ENCODE peak calls at places on chromosomes 5 and 9, in five cellular contexts. One of them, this sample, is unnamed.

GRCh38 chr9:89021154-89021803 is 30.0 kb downstream of the S1PR3 start:
- DNase-seq in progenitor cell of endocrine pancreas: no peak
- DNase-seq in psoas muscle: peak
- DNase-seq in tibial artery: peak
- DNase-seq in breast epithelium: peak
- DNase-seq in this sample: no peak

GRCh38 chr5:156386976-156387375 is 60.0 kb downstream of the SGCD start:
- DNase-seq in psoas muscle: no peak
- DNase-seq in tibial artery: no peak
- DNase-seq in breast epithelium: no peak
- DNase-seq in progenitor cell of endocrine pancreas: no peak
- DNase-seq in this sample: no peak

GRCh38 chr5:943874-944620 is 51.4 kb downstream of the TRIP13 start:
- DNase-seq in breast epithelium: no peak
- DNase-seq in progenitor cell of endocrine pancreas: peak
- DNase-seq in psoas muscle: no peak
- DNase-seq in tibial artery: no peak
- DNase-seq in this sample: no peak

GRCh38 chr9:26975728-26976707 is 19.8 kb downstream of the IFT74 start:
- DNase-seq in psoas muscle: no peak
- DNase-seq in breast epithelium: no peak
- DNase-seq in progenitor cell of endocrine pancreas: no peak
- DNase-seq in tibial artery: no peak
- DNase-seq in this sample: peak

GRCh38 chr9:137534256-137535119 is 15.7 kb downstream of the PNPLA7 start:
- DNase-seq in breast epithelium: no peak
- DNase-seq in psoas muscle: no peak
- DNase-seq in tibial artery: no peak
- DNase-seq in progenitor cell of endocrine pancreas: no peak
- DNase-seq in this sample: no peak

GRCh38 chr5:119269061-119269579 is 86.7 kb upstream of the TNFAIP8 start:
- DNase-seq in tibial artery: peak
- DNase-seq in psoas muscle: no peak
- DNase-seq in progenitor cell of endocrine pancreas: no peak
- DNase-seq in breast epithelium: peak
- DNase-seq in this sample: peak

GRCh38 chr9:131049829-131050715 is 41.1 kb downstream of the LAMC3 start:
- DNase-seq in progenitor cell of endocrine pancreas: no peak
- DNase-seq in breast epithelium: no peak
- DNase-seq in psoas muscle: no peak
- DNase-seq in tibial artery: no peak
- DNase-seq in this sample: no peak

GRCh38 chr9:130117816-130118632 is 54.2 kb upstream of the NCS1 start:
- DNase-seq in tibial artery: peak
- DNase-seq in breast epithelium: no peak
- DNase-seq in progenitor cell of endocrine pancreas: no peak
- DNase-seq in psoas muscle: peak
- DNase-seq in this sample: no peak

GRCh38 chr9:76684213-76684612 is 80.0 kb upstream of the PCA3 start:
- DNase-seq in tibial artery: no peak
- DNase-seq in breast epithelium: no peak
- DNase-seq in progenitor cell of endocrine pancreas: no peak
- DNase-seq in psoas muscle: no peak
- DNase-seq in this sample: no peak

GRCh38 chr5:124310453-124310852 is 436.0 kb downstream of the ZNF608 start:
- DNase-seq in tibial artery: no peak
- DNase-seq in psoas muscle: no peak
- DNase-seq in breast epithelium: peak
- DNase-seq in progenitor cell of endocrine pancreas: no peak
- DNase-seq in this sample: no peak

GRCh38 chr9:110125207-110125751 is 82.7 kb downstream of the C9orf152 start:
- DNase-seq in psoas muscle: peak
- DNase-seq in progenitor cell of endocrine pancreas: peak
- DNase-seq in breast epithelium: peak
- DNase-seq in tibial artery: peak
- DNase-seq in this sample: peak

GRCh38 chr9:85421641-85422040 is 320.1 kb downstream of the AGTPBP1 start:
- DNase-seq in tibial artery: no peak
- DNase-seq in psoas muscle: no peak
- DNase-seq in breast epithelium: no peak
- DNase-seq in progenitor cell of endocrine pancreas: no peak
- DNase-seq in this sample: no peak

GRCh38 chr9:85427749-85428148 is 314.0 kb downstream of the AGTPBP1 start:
- DNase-seq in breast epithelium: no peak
- DNase-seq in progenitor cell of endocrine pancreas: no peak
- DNase-seq in tibial artery: no peak
- DNase-seq in psoas muscle: no peak
- DNase-seq in this sample: peak

GRCh38 chr9:85420750-85421149 is 321.0 kb downstream of the AGTPBP1 start:
- DNase-seq in psoas muscle: no peak
- DNase-seq in progenitor cell of endocrine pancreas: no peak
- DNase-seq in tibial artery: no peak
- DNase-seq in breast epithelium: no peak
- DNase-seq in this sample: peak

GRCh38 chr9:85430659-85431370 is 310.9 kb downstream of the AGTPBP1 start:
- DNase-seq in tibial artery: no peak
- DNase-seq in psoas muscle: no peak
- DNase-seq in progenitor cell of endocrine pancreas: no peak
- DNase-seq in breast epithelium: no peak
- DNase-seq in this sample: no peak

DNA sequence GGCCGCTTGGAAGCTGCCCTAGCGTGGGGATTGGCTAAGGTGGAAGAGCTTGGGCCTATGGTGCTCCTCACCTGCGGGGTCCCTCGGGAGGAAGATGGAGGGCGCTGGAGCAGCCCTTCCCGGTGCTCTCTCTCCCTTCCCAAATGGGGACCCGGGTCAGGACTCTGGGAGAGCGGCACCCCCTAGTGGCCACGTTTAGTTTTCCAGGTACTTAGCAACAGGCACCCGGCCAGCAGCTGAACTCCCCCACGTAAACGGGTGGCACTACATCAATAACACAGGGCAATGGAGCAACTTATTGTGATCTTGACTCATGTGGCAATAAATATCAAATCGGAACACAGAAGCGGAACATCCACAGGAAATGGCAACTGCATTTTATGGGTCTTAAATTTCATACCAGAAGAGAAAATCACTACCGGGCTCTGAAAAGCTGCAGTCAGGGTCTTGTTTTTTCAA is 316.6 kb downstream of the AGTPBP1 start:
- DNase-seq in breast epithelium: no peak
- DNase-seq in tibial artery: peak
- DNase-seq in psoas muscle: peak
- DNase-seq in progenitor cell of endocrine pancreas: peak
- DNase-seq in this sample: peak
- TF ChIP-seq CTCF in breast epithelium: peak
- TF ChIP-seq CTCF in tibial artery: no peak
- TF ChIP-seq CTCF in psoas muscle: peak
- TF ChIP-seq CTCF in progenitor cell of endocrine pancreas: peak
- TF ChIP-seq CTCF in this sample: peak

GRCh38 chr5:139486201-139486600 is 3.6 kb upstream of the STING1 start:
- DNase-seq in progenitor cell of endocrine pancreas: no peak
- DNase-seq in tibial artery: no peak
- DNase-seq in breast epithelium: no peak
- DNase-seq in psoas muscle: no peak
- DNase-seq in this sample: no peak

GRCh38 chr5:139482050-139482889 is at the start of gene STING1:
- DNase-seq in psoas muscle: peak
- DNase-seq in breast epithelium: peak
- DNase-seq in progenitor cell of endocrine pancreas: no peak
- DNase-seq in tibial artery: peak
- DNase-seq in this sample: no peak

GRCh38 chr5:139475865-139476651 is 5.3 kb downstream of the SMIM33 start:
- DNase-seq in progenitor cell of endocrine pancreas: no peak
- DNase-seq in psoas muscle: no peak
- DNase-seq in tibial artery: no peak
- DNase-seq in breast epithelium: no peak
- DNase-seq in this sample: no peak

GRCh38 chr5:139481122-139481533 is 1.4 kb downstream of the STING1 start:
- DNase-seq in progenitor cell of endocrine pancreas: no peak
- DNase-seq in psoas muscle: peak
- DNase-seq in tibial artery: peak
- DNase-seq in breast epithelium: peak
- DNase-seq in this sample: no peak

GRCh38 chr5:139481580-139482049 is 943 bp downstream of the STING1 start:
- DNase-seq in psoas muscle: no peak
- DNase-seq in progenitor cell of endocrine pancreas: no peak
- DNase-seq in breast epithelium: peak
- DNase-seq in tibial artery: peak
- DNase-seq in this sample: no peak
- TF ChIP-seq CTCF in psoas muscle: no peak
- TF ChIP-seq CTCF in progenitor cell of endocrine pancreas: no peak
- TF ChIP-seq CTCF in breast epithelium: no peak
- TF ChIP-seq CTCF in tibial artery: peak
- TF ChIP-seq CTCF in this sample: no peak

GRCh38 chr9:1331546-1331945 is 281.4 kb downstream of the DMRT2 start:
- DNase-seq in breast epithelium: no peak
- DNase-seq in tibial artery: no peak
- DNase-seq in progenitor cell of endocrine pancreas: no peak
- DNase-seq in psoas muscle: no peak
- DNase-seq in this sample: no peak

GRCh38 chr9:1332161-1332560 is 282.0 kb downstream of the DMRT2 start:
- DNase-seq in breast epithelium: no peak
- DNase-seq in psoas muscle: no peak
- DNase-seq in tibial artery: no peak
- DNase-seq in progenitor cell of endocrine pancreas: no peak
- DNase-seq in this sample: no peak

GRCh38 chr9:1335174-1335573 is 285.0 kb downstream of the DMRT2 start:
- DNase-seq in psoas muscle: no peak
- DNase-seq in tibial artery: no peak
- DNase-seq in breast epithelium: no peak
- DNase-seq in progenitor cell of endocrine pancreas: no peak
- DNase-seq in this sample: no peak

DNA sequence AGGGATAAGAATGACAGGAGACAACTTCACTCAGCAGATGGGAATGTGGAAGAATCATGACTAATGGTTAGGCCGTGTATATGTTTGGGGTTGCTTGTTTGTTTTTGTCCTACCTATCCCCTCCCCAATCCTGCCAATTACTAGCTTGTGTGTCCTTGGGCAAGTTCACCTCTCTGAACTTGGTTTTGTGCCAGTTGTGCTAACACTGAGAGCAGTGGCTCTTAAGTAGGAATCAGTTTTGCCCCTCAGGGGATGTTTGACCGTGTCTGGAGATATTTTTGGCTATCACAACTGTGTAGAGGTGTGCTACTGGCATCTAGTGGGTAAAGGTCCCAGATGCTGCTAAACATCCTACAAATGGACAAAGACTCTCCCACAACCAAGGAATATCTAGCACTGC is 287.0 kb downstream of the DMRT2 start:
- DNase-seq in tibial artery: no peak
- DNase-seq in breast epithelium: peak
- DNase-seq in progenitor cell of endocrine pancreas: no peak
- DNase-seq in psoas muscle: no peak
- DNase-seq in this sample: no peak
- TF ChIP-seq CTCF in tibial artery: no peak
- TF ChIP-seq CTCF in breast epithelium: no peak
- TF ChIP-seq CTCF in progenitor cell of endocrine pancreas: no peak
- TF ChIP-seq CTCF in psoas muscle: no peak
- TF ChIP-seq CTCF in this sample: no peak

GRCh38 chr5:143406408-143406807 is 2.9 kb upstream of the NR3C1 start:
- DNase-seq in tibial artery: no peak
- DNase-seq in progenitor cell of endocrine pancreas: no peak
- DNase-seq in breast epithelium: no peak
- DNase-seq in psoas muscle: no peak
- DNase-seq in this sample: no peak

GRCh38 chr5:143405747-143406098 is 2.2 kb upstream of the NR3C1 start:
- DNase-seq in progenitor cell of endocrine pancreas: no peak
- DNase-seq in tibial artery: no peak
- DNase-seq in psoas muscle: no peak
- DNase-seq in breast epithelium: no peak
- DNase-seq in this sample: no peak

GRCh38 chr5:143403607-143404415 is at the start of gene NR3C1:
- DNase-seq in progenitor cell of endocrine pancreas: peak
- DNase-seq in breast epithelium: peak
- DNase-seq in tibial artery: peak
- DNase-seq in psoas muscle: peak
- DNase-seq in this sample: peak

GRCh38 chr5:143404416-143405062 is 1.1 kb upstream of the NR3C1 start:
- DNase-seq in psoas muscle: peak
- DNase-seq in breast epithelium: peak
- DNase-seq in progenitor cell of endocrine pancreas: no peak
- DNase-seq in tibial artery: peak
- DNase-seq in this sample: peak

DNA sequence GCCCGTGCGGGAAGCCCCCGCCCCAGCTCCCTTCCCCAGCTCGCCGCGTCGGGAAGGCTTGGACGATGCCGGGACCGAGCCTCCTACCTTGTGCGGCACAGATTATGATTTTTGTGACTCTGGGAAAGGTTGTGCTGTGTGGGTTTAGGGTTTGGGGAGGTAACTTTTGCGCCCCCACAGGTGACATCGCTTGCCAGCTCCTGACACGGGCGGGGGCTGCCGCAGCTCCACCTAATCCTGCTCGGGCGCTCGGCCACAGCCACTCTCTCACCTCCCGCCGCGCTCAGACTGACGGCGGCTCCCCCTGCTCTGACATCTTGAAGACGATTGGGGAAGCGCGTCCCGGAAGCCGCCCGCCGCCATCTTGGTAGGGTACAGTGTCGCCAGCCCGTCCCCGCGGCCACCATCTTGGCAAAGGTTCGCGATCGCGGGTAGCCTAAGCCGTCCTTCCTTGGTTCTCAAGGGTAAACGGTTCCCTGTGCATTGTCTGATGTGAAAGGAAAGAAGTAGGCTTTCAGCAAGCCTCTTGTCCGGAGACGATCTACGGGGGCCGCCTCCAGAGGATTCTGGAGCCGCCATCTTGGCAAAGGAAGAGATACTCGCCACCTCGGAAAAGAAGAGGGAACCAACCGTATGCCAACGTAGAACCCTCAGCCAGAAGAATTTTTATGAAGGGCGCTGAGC is 1.7 kb upstream of the NR3C1 start:
- DNase-seq in breast epithelium: peak
- DNase-seq in progenitor cell of endocrine pancreas: peak
- DNase-seq in psoas muscle: peak
- DNase-seq in tibial artery: peak
- DNase-seq in this sample: peak
- TF ChIP-seq CTCF in breast epithelium: peak
- TF ChIP-seq CTCF in progenitor cell of endocrine pancreas: peak
- TF ChIP-seq CTCF in psoas muscle: no peak
- TF ChIP-seq CTCF in tibial artery: peak
- TF ChIP-seq CTCF in this sample: no peak

GRCh38 chr9:16619341-16619740 is 251.1 kb downstream of the BNC2 start:
- DNase-seq in tibial artery: no peak
- DNase-seq in psoas muscle: no peak
- DNase-seq in progenitor cell of endocrine pancreas: no peak
- DNase-seq in breast epithelium: no peak
- DNase-seq in this sample: no peak

GRCh38 chr9:16618524-16618923 is 251.9 kb downstream of the BNC2 start:
- DNase-seq in breast epithelium: no peak
- DNase-seq in tibial artery: no peak
- DNase-seq in progenitor cell of endocrine pancreas: no peak
- DNase-seq in psoas muscle: no peak
- DNase-seq in this sample: no peak

GRCh38 chr9:16622541-16622940 is 247.9 kb downstream of the BNC2 start:
- DNase-seq in tibial artery: no peak
- DNase-seq in breast epithelium: no peak
- DNase-seq in progenitor cell of endocrine pancreas: no peak
- DNase-seq in psoas muscle: no peak
- DNase-seq in this sample: no peak

GRCh38 chr9:16616686-16617085 is 253.8 kb downstream of the BNC2 start:
- DNase-seq in progenitor cell of endocrine pancreas: no peak
- DNase-seq in psoas muscle: no peak
- DNase-seq in breast epithelium: no peak
- DNase-seq in tibial artery: no peak
- DNase-seq in this sample: no peak

GRCh38 chr9:16619897-16620296 is 250.6 kb downstream of the BNC2 start:
- DNase-seq in psoas muscle: no peak
- DNase-seq in breast epithelium: no peak
- DNase-seq in progenitor cell of endocrine pancreas: no peak
- DNase-seq in tibial artery: no peak
- DNase-seq in this sample: no peak
- TF ChIP-seq CTCF in psoas muscle: no peak
- TF ChIP-seq CTCF in breast epithelium: no peak
- TF ChIP-seq CTCF in progenitor cell of endocrine pancreas: no peak
- TF ChIP-seq CTCF in tibial artery: no peak
- TF ChIP-seq CTCF in this sample: no peak

This sample was measured in nephron progenitor cell.